ENCODE peak calls at places on chromosomes 5 and 9, in five cellular contexts. G is IMR-90, F is upper lobe of right lung, B is OCI-LY7, L is psoas muscle. M is an unnamed sample.

GRCh38 chr9:11038956-11039355 is 426.2 kb upstream of the PTPRD start:
- DNase-seq in G (no peak), B (no peak), L (no peak), F (no peak), M (no peak)

GRCh38 chr5:177066227-177066626 is 20.5 kb upstream of the FGFR4 start:
- DNase-seq in L (no peak), B (no peak), G (peak; percentile 32), F (no peak), M (no peak)

GRCh38 chr5:139443766-139444473 is 4.6 kb upstream of the DNAJC18 start:
- DNase-seq in G (peak; percentile 80), F (peak; percentile 7), B (peak; percentile 18), L (no peak), M (peak; percentile 5)

GRCh38 chr5:129377504-129377903 is 82.6 kb upstream of the ADAMTS19 start:
- DNase-seq in G (no peak), F (no peak), L (no peak), B (peak; percentile 4), M (no peak)

GRCh38 chr5:128534729-128535128 is 3.3 kb downstream of the FBN2 start:
- DNase-seq in G (peak; percentile 36), L (no peak), B (no peak), F (no peak), M (no peak)

GRCh38 chr5:146426305-146426704 is 20.8 kb upstream of the TCERG1 start:
- DNase-seq in L (no peak), F (no peak), G (no peak), B (no peak), M (no peak)

GRCh38 chr5:32173394-32174010 is 617 bp downstream of the GOLPH3 start:
- DNase-seq in G (peak; percentile 52), B (peak; percentile 66), F (peak; percentile 82), L (peak; percentile 65), M (peak; percentile 88)

GRCh38 chr5:126812199-126812570 is 35.2 kb downstream of the LMNB1 start:
- DNase-seq in L (no peak), F (no peak), B (no peak), G (no peak), M (no peak)

GRCh38 chr5:159359408-159359807 is 29.1 kb upstream of the IL12B start:
- DNase-seq in F (no peak), B (no peak), G (no peak), L (no peak), M (no peak)

GRCh38 chr9:74016004-74016403 is 481.1 kb upstream of the RORB start:
- DNase-seq in F (no peak), L (no peak), G (no peak), B (no peak), M (no peak)

GRCh38 chr5:155943516-155944407 is 383.2 kb upstream of the SGCD start:
- DNase-seq in G (peak; percentile 70), B (peak; percentile 45), F (peak; percentile 61), L (peak; percentile 37), M (no peak)

GRCh38 chr9:137745541-137745991 is 126.8 kb downstream of the EHMT1 start:
- DNase-seq in B (peak; percentile 85), F (no peak), G (peak; percentile 43), L (no peak), M (no peak)

GRCh38 chr5:36279054-36279698 is 22.5 kb downstream of the RANBP3L start:
- DNase-seq in G (no peak), L (no peak), F (no peak), B (no peak), M (no peak)

GRCh38 chr5:77620404-77620803 is 18.1 kb downstream of the OTP start:
- DNase-seq in F (no peak), B (peak; percentile 2), L (no peak), G (no peak), M (no peak)

GRCh38 chr5:108529381-108529780 is 147.5 kb upstream of the FBXL17 start:
- DNase-seq in G (peak; percentile 82), L (no peak), B (no peak), F (no peak), M (no peak)

GRCh38 chr9:34079181-34079580 is 30.5 kb upstream of the UBAP2 start:
- DNase-seq in L (no peak), F (no peak), G (peak; percentile 80), B (no peak), M (no peak)

GRCh38 chr5:42798284-42799240 is 13.1 kb downstream of the SELENOP start:
- DNase-seq in L (no peak), F (no peak), G (no peak), B (no peak), M (no peak)

GRCh38 chr5:44885903-44886302 is 77.2 kb downstream of the MRPS30 start:
- DNase-seq in F (no peak), B (no peak), L (no peak), G (no peak), M (no peak)

GRCh38 chr9:129076640-129077037 is 4.3 kb upstream of the DOLPP1 start:
- DNase-seq in G (no peak), L (no peak), F (no peak), B (no peak), M (no peak)

GRCh38 chr9:91179237-91180138 is 182.2 kb downstream of the AUH start:
- DNase-seq in L (no peak), G (peak; percentile 96), B (no peak), F (no peak), M (no peak)

GRCh38 chr5:148542812-148543211 is 111.5 kb downstream of the HTR4 start:
- DNase-seq in F (no peak), G (peak; percentile 4), B (no peak), L (no peak), M (no peak)

GRCh38 chr5:10663531-10664183 is 97.4 kb downstream of the DAP start:
- DNase-seq in L (no peak), F (no peak), G (peak; percentile 64), B (no peak), M (no peak)

GRCh38 chr9:34589656-34590375 is at the start of gene CNTFR:
- DNase-seq in F (no peak), B (no peak), G (no peak), L (peak; percentile 71), M (peak; percentile 54)

GRCh38 chr5:15748266-15748665 is 248.3 kb downstream of the FBXL7 start:
- DNase-seq in F (no peak), L (no peak), B (no peak), G (no peak), M (no peak)

GRCh38 chr5:15757635-15758034 is 257.7 kb downstream of the FBXL7 start:
- DNase-seq in B (no peak), L (no peak), F (no peak), G (no peak), M (no peak)

GRCh38 chr5:15757103-15757502 is 257.1 kb downstream of the FBXL7 start:
- DNase-seq in G (peak; percentile 64), L (no peak), B (no peak), F (no peak), M (no peak)

GRCh38 chr5:15752886-15753285 is 252.9 kb downstream of the FBXL7 start:
- DNase-seq in G (peak; percentile 51), L (peak; percentile 41), F (no peak), B (no peak), M (no peak)
- H3K4me3 ChIP-seq in G (peak overlapping the region; percentile 50), L (peak overlapping the region; percentile 37), F (peak overlapping the region; percentile 41), B (no peak overlapping the region), M (peak overlapping the region; percentile 27)

GRCh38 chr5:107067391-107067790 is 603.3 kb downstream of the EFNA5 start:
- DNase-seq in F (no peak), L (no peak), G (no peak), B (no peak), M (no peak)
- TF ChIP-seq CTCF in F (no peak), L (no peak), G (no peak), B (peak; percentile 31), M (no peak)

GRCh38 chr5:150161242-150162141 is 5.1 kb upstream of the CDX1 start:
- DNase-seq in L (peak; percentile 85), F (peak; percentile 89), G (peak; percentile 65), B (peak; percentile 69), M (peak; percentile 94)
- H3K4me1 ChIP-seq in L (peaks cover 19% of the 10 kb centered on the region), F (peaks cover 2% of the 10 kb centered on the region), G (peaks cover 26% of the 10 kb centered on the region), B (peaks cover 13% of the 10 kb centered on the region), M (peaks cover 77% of the 10 kb centered on the region)

GRCh38 chr9:75152416-75152815 is 64.1 kb downstream of the OSTF1 start:
- DNase-seq in B (no peak), L (no peak), G (peak; percentile 57), F (no peak), M (no peak)

GRCh38 chr9:75147638-75148037 is 59.3 kb downstream of the OSTF1 start:
- DNase-seq in B (no peak), L (no peak), G (peak; percentile 19), F (no peak), M (no peak)

GRCh38 chr9:75148551-75148950 is 60.2 kb downstream of the OSTF1 start:
- DNase-seq in B (no peak), L (no peak), G (peak; percentile 95), F (no peak), M (no peak)

GRCh38 chr9:75150512-75150911 is 62.2 kb downstream of the OSTF1 start:
- DNase-seq in L (no peak), F (no peak), B (no peak), G (no peak), M (no peak)

DNA sequence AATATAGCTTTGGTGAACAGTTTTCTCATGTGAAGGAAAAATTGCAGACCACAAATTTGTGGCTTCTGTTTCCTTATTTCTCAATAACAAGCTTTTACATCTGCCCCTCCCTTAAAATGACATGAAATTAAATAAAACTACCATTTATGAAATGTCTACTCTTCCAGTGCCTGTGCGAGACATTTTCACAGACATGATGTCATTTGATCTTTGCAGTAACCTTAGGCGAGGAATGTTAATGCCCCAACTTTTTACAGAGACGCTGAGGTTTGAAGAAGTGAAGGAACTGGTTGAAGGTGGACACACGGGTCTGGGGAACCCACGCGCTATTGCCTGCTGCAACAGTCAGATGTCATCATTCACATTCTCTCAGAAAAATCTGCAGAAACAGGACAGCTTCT is 61.5 kb downstream of the OSTF1 start:
- DNase-seq in B (no peak), L (no peak), F (no peak), G (no peak), M (no peak)
- H3K4me3 ChIP-seq in B (no peak overlapping the region), L (no peak overlapping the region), F (no peak overlapping the region), G (no peak overlapping the region), M (no peak overlapping the region)

DNA sequence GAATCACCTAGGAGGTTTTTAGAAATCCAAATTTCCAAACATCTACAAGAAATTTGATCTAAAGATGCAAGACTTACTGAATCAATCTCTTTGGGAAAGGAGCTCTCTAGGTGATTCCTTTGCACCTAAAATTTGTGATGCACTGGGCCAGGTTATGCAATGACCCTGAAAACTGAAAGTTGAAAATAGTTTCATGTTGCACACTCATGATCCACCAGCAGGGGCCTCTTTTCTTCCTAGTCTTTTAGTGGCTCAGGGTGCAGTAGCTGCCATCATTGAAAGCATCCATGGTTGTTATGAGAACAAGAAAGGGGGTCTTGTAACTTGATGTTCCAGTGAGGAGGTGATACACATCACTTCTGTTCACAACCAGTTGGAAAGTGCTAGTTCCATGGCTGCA is 486.8 kb downstream of the PSAT1 start:
- DNase-seq in F (no peak), L (no peak), G (no peak), B (no peak), M (no peak)
- TF ChIP-seq CTCF in F (peak; percentile 7), L (no peak), G (peak; percentile 5), B (peak; percentile 53), M (no peak)

GRCh38 chr9:133147412-133148271 is 16.1 kb downstream of the GBGT1 start:
- DNase-seq in L (peak; percentile 74), B (peak; percentile 77), F (peak; percentile 90), G (peak; percentile 32), M (peak; percentile 80)
- H3K4me1 ChIP-seq in L (peaks cover 35% of the 10 kb centered on the region), B (peaks cover 31% of the 10 kb centered on the region), F (peaks cover 36% of the 10 kb centered on the region), G (peaks cover 17% of the 10 kb centered on the region), M (peaks cover 23% of the 10 kb centered on the region)

M was measured in tibial artery.